ENCODE peak calls at places on chromosomes 12 and 14, in eight cellular contexts. S is G401, P is NCI-H2081, I is RPMI8226, M is GM06990, Y is esophagus muscularis mucosa, X is Right ventricle myocardium superior, G is T follicular helper cell. N is an unnamed sample.

GRCh38 chr12:76299536-76300296 is 48.5 kb downstream of the BBS10 start:
- DNase-seq in S (no peak), P (no peak), I (no peak), M (no peak), Y (no peak), X (no peak), G (no peak), N (no peak)

GRCh38 chr14:49955013-49955412 is 62.1 kb downstream of the ARF6 start:
- DNase-seq in S (no peak), P (no peak), I (no peak), M (no peak), Y (no peak), X (no peak), G (no peak), N (no peak)

GRCh38 chr12:40650038-40650704 is 42.1 kb upstream of the CNTN1 start:
- DNase-seq in S (no peak), P (no peak), I (no peak), M (no peak), Y (no peak), X (no peak), G (no peak), N (no peak)

GRCh38 chr12:112151766-112152541 is 26.6 kb downstream of the TRAFD1 start:
- DNase-seq in S (no peak), P (no peak), I (no peak), M (no peak), Y (peak), X (peak), G (no peak), N (no peak)

GRCh38 chr14:69685716-69686115 is 74.3 kb downstream of the SUSD6 start:
- DNase-seq in S (peak), P (peak), I (peak), M (no peak), Y (no peak), X (peak), G (no peak), N (no peak)

GRCh38 chr12:129570796-129571400 is 332.9 kb downstream of the TMEM132D start:
- DNase-seq in S (no peak), P (no peak), I (no peak), M (no peak), Y (no peak), X (no peak), G (no peak), N (no peak)

GRCh38 chr12:94027561-94027960 is 120.8 kb upstream of the PLXNC1 start:
- DNase-seq in S (no peak), P (no peak), I (no peak), M (no peak), Y (peak), X (no peak), G (no peak), N (no peak)

GRCh38 chr12:107282628-107283027 is 189.3 kb upstream of the CRY1 start:
- DNase-seq in S (no peak), P (no peak), I (no peak), M (no peak), Y (peak), X (no peak), G (no peak), N (no peak)

GRCh38 chr14:103699901-103700752 is 15.1 kb downstream of the XRCC3 start:
- DNase-seq in S (no peak), P (no peak), I (no peak), M (no peak), Y (no peak), X (peak), G (no peak), N (no peak)

GRCh38 chr12:113019045-113019444 is 37.5 kb upstream of the DTX1 start:
- DNase-seq in S (no peak), P (no peak), I (no peak), M (no peak), Y (no peak), X (no peak), G (no peak), N (no peak)

GRCh38 chr14:72800848-72801370 is 93.0 kb downstream of the DPF3 start:
- DNase-seq in S (peak), P (no peak), I (no peak), M (no peak), Y (no peak), X (no peak), G (no peak), N (no peak)

GRCh38 chr14:36570065-36570464 is 12.3 kb downstream of the NKX2-8 start:
- DNase-seq in S (no peak), P (no peak), I (no peak), M (no peak), Y (no peak), X (no peak), G (no peak), N (no peak)

N was measured in GM12864.